ENCODE peak calls at places on chromosomes 6 and 20, in five cellular contexts. A, I, D, X and V are unnamed samples.

GRCh38 chr6:96110878-96111277 is 95.1 kb downstream of the FUT9 start:
- DNase-seq in A (no peak), I (no peak), D (no peak), X (no peak), V (no peak)

GRCh38 chr6:139943391-139943790 is 568.9 kb upstream of the CITED2 start:
- DNase-seq in A (peak; percentile 16), I (peak; percentile 98), D (no peak), X (no peak), V (no peak)

GRCh38 chr6:13813011-13813410 is 1.3 kb downstream of the MCUR1 start:
- DNase-seq in A (peak; percentile 28), I (no peak), D (no peak), X (peak; percentile 22), V (no peak)

GRCh38 chr6:149951626-149952025 is 9.8 kb downstream of the ULBP2 start:
- DNase-seq in A (no peak), I (no peak), D (no peak), X (no peak), V (no peak)

GRCh38 chr6:27209167-27209566 is 38.3 kb upstream of the PRSS16 start:
- DNase-seq in A (no peak), I (no peak), D (no peak), X (no peak), V (no peak)

GRCh38 chr6:139979021-139979721 is 604.7 kb upstream of the CITED2 start:
- DNase-seq in A (no peak), I (no peak), D (no peak), X (no peak), V (no peak)

GRCh38 chr6:92710048-92710447 is 709.3 kb downstream of the EPHA7 start:
- DNase-seq in A (no peak), I (no peak), D (no peak), X (no peak), V (no peak)

GRCh38 chr20:573414-574296 is 30.1 kb upstream of the CSNK2A1 start:
- DNase-seq in A (no peak), I (peak; percentile 21), D (no peak), X (no peak), V (no peak)

GRCh38 chr20:64119301-64119680 is 11.9 kb upstream of the NPBWR2 start:
- DNase-seq in A (no peak), I (no peak), D (peak; percentile 38), X (no peak), V (no peak)

GRCh38 chr20:1500496-1500895 is 9.3 kb upstream of the SIRPB2 start:
- DNase-seq in A (no peak), I (no peak), D (no peak), X (no peak), V (no peak)

GRCh38 chr6:157610451-157610999 is 212.5 kb upstream of the SNX9 start:
- DNase-seq in A (no peak), I (no peak), D (no peak), X (peak; percentile 60), V (no peak)

GRCh38 chr6:106747139-106747538 is 117.8 kb downstream of the QRSL1 start:
- DNase-seq in A (no peak), I (no peak), D (no peak), X (no peak), V (no peak)